ENCODE peak calls at places on chromosome 14, in seven cellular contexts. J is thyroid gland, F is HepG2, Z is Peyer's patch, Q is HCT116, G is H1, S is sigmoid colon. U is an unnamed sample.

GRCh38 chr14:59103396-59103795 is 85.1 kb upstream of the DAAM1 start:
- DNase-seq in J (no peak), F (no peak), Z (no peak), Q (no peak), G (no peak), S (no peak), U (no peak)

GRCh38 chr14:79278798-79279644 is 932.3 kb downstream of the DIO2 start:
- DNase-seq in J (peak; percentile 88), F (peak; percentile 27), Z (peak; percentile 19), Q (no peak), G (peak; percentile 88), S (peak; percentile 93), U (no peak)

GRCh38 chr14:39266589-39266870 is 32.8 kb downstream of the MIA2 start:
- DNase-seq in J (peak; percentile 73), F (peak; percentile 96), Z (peak; percentile 61), Q (no peak), G (peak; percentile 76), S (peak; percentile 80), U (peak; percentile 9)

GRCh38 chr14:95784137-95784536 is 70.2 kb upstream of the TCL1A start:
- DNase-seq in J (peak; percentile 8), F (peak; percentile 16), Z (no peak), Q (no peak), G (no peak), S (no peak), U (peak; percentile 19)

GRCh38 chr14:93133476-93133875 is 17.8 kb upstream of the ITPK1 start:
- DNase-seq in J (no peak), F (no peak), Z (no peak), Q (no peak), G (no peak), S (peak; percentile 81), U (no peak)

GRCh38 chr14:77485901-77486678 is 12.5 kb downstream of the ISM2 start:
- DNase-seq in J (no peak), F (no peak), Z (no peak), Q (no peak), G (no peak), S (no peak), U (peak; percentile 90)

GRCh38 chr14:56630707-56631106 is 51.1 kb downstream of the TMEM260 start:
- DNase-seq in J (no peak), F (no peak), Z (no peak), Q (no peak), G (no peak), S (no peak), U (no peak)

GRCh38 chr14:99157676-99158075 is 114.3 kb downstream of the BCL11B start:
- DNase-seq in J (no peak), F (no peak), Z (no peak), Q (no peak), G (peak; percentile 23), S (no peak), U (no peak)

GRCh38 chr14:95875831-95876768 is 532 bp upstream of the TUNAR start:
- DNase-seq in J (no peak), F (no peak), Z (no peak), Q (no peak), G (peak; percentile 82), S (no peak), U (no peak)

GRCh38 chr14:89304972-89305703 is 111.9 kb downstream of the FOXN3 start:
- DNase-seq in J (no peak), F (no peak), Z (peak; percentile 61), Q (no peak), G (no peak), S (peak; percentile 73), U (no peak)

GRCh38 chr14:103739793-103740501 is 24.3 kb downstream of the ZFYVE21 start:
- DNase-seq in J (no peak), F (no peak), Z (no peak), Q (no peak), G (no peak), S (peak; percentile 60), U (no peak)

GRCh38 chr14:96688629-96689028 is 108.6 kb upstream of the VRK1 start:
- DNase-seq in J (no peak), F (no peak), Z (no peak), Q (no peak), G (no peak), S (no peak), U (no peak)

GRCh38 chr14:38958589-38958988 is 144.4 kb downstream of the SEC23A start:
- DNase-seq in J (no peak), F (no peak), Z (no peak), Q (no peak), G (no peak), S (no peak), U (no peak)

GRCh38 chr14:101760138-101761011 is 1.1 kb upstream of the PPP2R5C start:
- DNase-seq in J (peak; percentile 97), F (peak; percentile 84), Z (peak; percentile 97), Q (peak; percentile 94), G (peak; percentile 90), S (peak; percentile 99), U (peak; percentile 84)
- TF ChIP-seq POLR2A in J (no peak), F (no peak), Z (no peak), Q (no peak), G (no peak), S (no peak), U (no peak)

GRCh38 chr14:67674480-67675218 is at the start of gene VTI1B:
- DNase-seq in J (peak; percentile 81), F (peak; percentile 65), Z (peak; percentile 74), Q (peak; percentile 48), G (peak; percentile 89), S (peak; percentile 80), U (peak; percentile 47)
- TF ChIP-seq POLR2A in J (peak; percentile 3), F (peak; percentile 57), Z (peak; percentile 68), Q (no peak), G (peak; percentile 63), S (peak; percentile 36), U (peak; percentile 36)

GRCh38 chr14:23306412-23307145 is at the start of gene BCL2L2:
- DNase-seq in J (peak; percentile 96), F (peak; percentile 98), Z (peak; percentile 78), Q (peak; percentile 76), G (peak; percentile 90), S (peak; percentile 97), U (peak; percentile 42)
- TF ChIP-seq POLR2A in J (peak; percentile 41), F (no peak), Z (peak; percentile 81), Q (peak; percentile 64), G (peak; percentile 85), S (no peak), U (peak; percentile 47)

DNA sequence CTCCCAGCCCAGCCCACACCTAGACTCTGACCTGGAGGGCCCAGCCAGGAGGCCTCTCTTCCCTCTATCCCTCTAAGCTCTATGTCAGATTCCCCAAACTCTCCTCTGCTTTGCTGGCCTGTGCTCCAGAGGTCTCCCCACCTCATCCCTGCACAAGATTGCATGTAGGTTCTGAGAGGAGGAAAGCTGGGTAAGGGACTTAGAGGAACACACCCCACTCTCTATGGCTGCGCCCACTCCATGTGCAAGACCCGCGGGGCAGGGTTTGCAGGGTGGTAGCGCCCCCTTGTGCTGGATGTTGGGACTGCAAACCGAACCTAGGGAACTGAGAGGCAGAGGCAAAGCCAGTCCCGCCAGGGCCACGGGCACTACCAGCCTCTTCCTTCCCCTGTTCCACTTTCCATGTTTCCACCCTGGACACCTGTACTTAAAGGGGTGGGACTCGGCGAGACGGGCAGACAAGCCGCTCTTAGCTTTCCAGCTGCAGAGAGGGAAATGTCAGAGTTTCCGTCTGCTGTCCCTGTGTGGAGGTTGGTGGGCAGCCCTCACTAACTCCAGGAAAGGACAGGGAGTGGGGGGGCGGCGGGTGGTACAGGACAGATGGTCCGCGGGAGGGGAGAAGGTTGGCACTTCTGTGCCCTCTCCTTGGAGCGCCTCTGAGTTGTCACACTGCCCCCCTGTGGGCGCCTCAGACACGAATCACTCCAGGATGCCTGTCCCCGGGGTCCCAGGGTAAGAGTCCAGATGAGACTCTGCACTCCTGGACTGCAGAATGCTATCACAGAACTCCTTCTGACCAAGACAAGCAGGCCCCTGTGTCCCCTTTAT is 16.8 kb downstream of the MMP14 start:
- DNase-seq in J (peak; percentile 89), F (peak; percentile 86), Z (peak; percentile 94), Q (peak; percentile 63), G (peak; percentile 100), S (peak; percentile 94), U (peak; percentile 57)
- TF ChIP-seq POLR2A in J (peak; percentile 42), F (no peak), Z (no peak), Q (no peak), G (no peak), S (no peak), U (no peak)

DNA sequence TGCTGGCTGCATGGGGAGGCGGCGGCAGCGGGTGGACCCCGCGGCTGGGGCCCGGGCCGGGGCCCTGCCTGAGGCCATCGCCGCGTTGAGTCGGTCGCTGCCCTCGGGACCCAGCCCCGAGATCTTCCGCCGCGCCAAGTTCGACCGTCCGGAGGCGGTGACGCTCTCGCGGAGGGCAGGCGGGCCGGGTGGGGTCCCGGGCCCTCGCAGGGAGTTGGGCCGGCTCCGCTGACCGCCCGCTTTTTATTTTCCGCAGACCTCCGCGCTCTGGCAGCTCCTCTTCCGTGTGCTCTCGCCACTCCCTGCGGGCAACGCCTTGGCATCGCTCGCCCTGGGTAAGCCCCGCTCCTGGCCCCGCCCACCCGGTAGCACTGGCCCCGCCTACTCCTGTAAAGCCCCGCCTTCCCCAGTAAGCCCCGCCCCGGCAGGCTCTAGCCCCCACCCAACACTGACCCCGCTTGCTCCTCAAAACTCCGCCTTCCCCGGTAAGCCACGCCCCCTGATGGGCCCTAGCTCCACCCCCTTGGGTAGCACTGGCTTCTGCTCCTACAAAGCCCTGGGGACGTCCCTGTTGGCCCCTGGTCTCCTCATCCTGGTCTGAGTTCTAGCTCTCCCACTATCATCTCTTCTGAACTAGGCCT is 440 bp downstream of the TEDC1 start:
- DNase-seq in J (peak; percentile 38), F (peak; percentile 77), Z (peak; percentile 58), Q (peak; percentile 68), G (peak; percentile 81), S (peak; percentile 83), U (peak; percentile 85)
- TF ChIP-seq POLR2A in J (no peak), F (no peak), Z (no peak), Q (peak; percentile 40), G (no peak), S (no peak), U (peak; percentile 1)

GRCh38 chr14:102592969-102593840 is 756 bp downstream of the RCOR1 start:
- DNase-seq in J (peak; percentile 53), F (no peak), Z (peak; percentile 44), Q (no peak), G (peak; percentile 73), S (peak; percentile 82), U (no peak)

GRCh38 chr14:102589761-102590290 is 2.6 kb upstream of the RCOR1 start:
- DNase-seq in J (no peak), F (no peak), Z (no peak), Q (no peak), G (no peak), S (no peak), U (no peak)

GRCh38 chr14:102590667-102591099 is 1.8 kb upstream of the RCOR1 start:
- DNase-seq in J (peak; percentile 22), F (peak; percentile 84), Z (no peak), Q (peak; percentile 54), G (peak; percentile 69), S (no peak), U (peak; percentile 61)

GRCh38 chr14:102591944-102592772 is at the start of gene RCOR1:
- DNase-seq in J (peak; percentile 98), F (peak; percentile 89), Z (peak; percentile 98), Q (peak; percentile 93), G (peak; percentile 94), S (peak; percentile 99), U (peak; percentile 96)

GRCh38 chr14:102591372-102591943 is 991 bp upstream of the RCOR1 start:
- DNase-seq in J (peak; percentile 26), F (no peak), Z (peak; percentile 55), Q (no peak), G (peak; percentile 64), S (peak; percentile 82), U (no peak)
- TF ChIP-seq POLR2A in J (no peak), F (no peak), Z (no peak), Q (no peak), G (no peak), S (no peak), U (no peak)

GRCh38 chr14:63982156-63982555 is 129.4 kb downstream of the SYNE2 start:
- DNase-seq in J (no peak), F (no peak), Z (no peak), Q (no peak), G (no peak), S (no peak), U (no peak)
- TF ChIP-seq POLR2A in J (no peak), F (no peak), Z (no peak), Q (no peak), G (no peak), S (no peak), U (no peak)